ENCODE peak calls at places on chromosomes 5 and 9, in eight cellular contexts. P is psoas muscle, O is tibial artery, D is AG04450, K is GM06990, G is NB4, B is lower leg skin, N is PC-3. Y is an unnamed sample.
A peak's percentile ranks its signal among the peaks of the same experiment; 100 is the strongest.

GRCh38 chr5:149429839-149430721 is 51.0 kb upstream of the IL17B start:
- DNase-seq in D (no peak), N (no peak), P (peak; percentile 75), G (peak; percentile 94), B (no peak), K (no peak), O (peak; percentile 93), Y (peak; percentile 89)

GRCh38 chr5:35031276-35031675 is 16.5 kb downstream of the AGXT2 start:
- DNase-seq in P (no peak), B (no peak), O (no peak), G (no peak), K (no peak), N (no peak), D (no peak), Y (no peak)

GRCh38 chr9:35758475-35759050 is 4.5 kb upstream of the MSMP start:
- DNase-seq in D (no peak), O (no peak), N (no peak), B (no peak), P (no peak), K (no peak), G (no peak), Y (no peak)

GRCh38 chr9:110266786-110267185 is 10.5 kb upstream of the TXN start:
- DNase-seq in N (no peak), P (no peak), D (no peak), B (no peak), O (no peak), G (no peak), K (no peak), Y (no peak)

GRCh38 chr5:157113007-157113406 is 4.2 kb upstream of the HAVCR2 start:
- DNase-seq in N (no peak), O (no peak), D (no peak), P (no peak), K (no peak), G (peak; percentile 18), B (no peak), Y (no peak)

GRCh38 chr5:157930710-157931109 is 71.8 kb upstream of the CLINT1 start:
- DNase-seq in K (no peak), N (no peak), G (no peak), D (no peak), B (no peak), P (no peak), O (no peak), Y (no peak)

GRCh38 chr5:89232139-89232603 is 349.2 kb upstream of the MEF2C start:
- DNase-seq in P (no peak), B (no peak), D (no peak), K (peak; percentile 72), N (no peak), O (no peak), G (no peak), Y (no peak)

GRCh38 chr9:90642570-90643539 is at the start of gene DIRAS2:
- DNase-seq in P (peak; percentile 55), D (peak; percentile 8), K (peak; percentile 29), B (peak; percentile 18), N (peak; percentile 57), O (peak; percentile 65), G (no peak), Y (no peak)

GRCh38 chr9:33082538-33083326 is 6.3 kb upstream of the SMU1 start:
- DNase-seq in B (no peak), D (no peak), G (peak; percentile 47), P (peak; percentile 34), O (peak; percentile 76), K (no peak), N (no peak), Y (no peak)

GRCh38 chr9:33080534-33080933 is 4.1 kb upstream of the SMU1 start:
- DNase-seq in N (no peak), P (no peak), B (peak; percentile 51), K (no peak), G (no peak), D (no peak), O (no peak), Y (no peak)

GRCh38 chr9:33082135-33082534 is 5.7 kb upstream of the SMU1 start:
- DNase-seq in K (no peak), O (no peak), G (no peak), B (no peak), N (no peak), D (no peak), P (no peak), Y (no peak)

GRCh38 chr9:33076360-33077004 is at the start of gene SMU1:
- DNase-seq in B (peak; percentile 97), G (peak; percentile 100), D (peak; percentile 89), K (peak; percentile 94), P (peak; percentile 98), N (peak; percentile 94), O (peak; percentile 98), Y (peak; percentile 99)

GRCh38 chr9:33081128-33081851 is 4.8 kb upstream of the SMU1 start:
- DNase-seq in O (no peak), K (peak; percentile 30), P (no peak), D (peak; percentile 72), G (peak; percentile 98), N (peak; percentile 80), B (peak; percentile 79), Y (no peak)
- H3K4me3 ChIP-seq in O (no peak overlapping the region), K (peak overlapping the region; percentile 1), P (peak overlapping the region; percentile 33), D (peak overlapping the region; percentile 29), G (peak overlapping the region; percentile 37), N (peak overlapping the region; percentile 41), B (no peak overlapping the region), Y (no peak overlapping the region)

GRCh38 chr5:140883927-140884697 is 2.2 kb downstream of the PCDHA13 start:
- DNase-seq in O (no peak), B (no peak), G (no peak), N (no peak), D (no peak), K (no peak), P (no peak), Y (no peak)

GRCh38 chr5:140877262-140877581 is 2.1 kb downstream of the PCDHA12 start:
- DNase-seq in G (no peak), B (no peak), P (no peak), O (peak; percentile 64), D (no peak), N (no peak), K (no peak), Y (no peak)

GRCh38 chr5:140883373-140883772 is 1.4 kb downstream of the PCDHA13 start:
- DNase-seq in B (no peak), P (peak; percentile 46), K (no peak), G (no peak), N (no peak), D (no peak), O (no peak), Y (no peak)

GRCh38 chr5:140882591-140882899 is 621 bp downstream of the PCDHA13 start:
- DNase-seq in G (peak; percentile 28), P (no peak), B (no peak), O (no peak), D (no peak), K (no peak), N (peak; percentile 81), Y (no peak)

GRCh38 chr5:140881889-140882590 is at the start of gene PCDHA13:
- DNase-seq in D (no peak), O (no peak), G (no peak), B (no peak), K (no peak), N (peak; percentile 80), P (no peak), Y (no peak)
- TF ChIP-seq CTCF in D (no peak), O (no peak), G (no peak), B (no peak), K (no peak), N (peak; percentile 76), P (no peak), Y (no peak)

GRCh38 chr5:68292316-68292715 is 76.8 kb downstream of the PIK3R1 start:
- DNase-seq in D (no peak), G (no peak), P (no peak), O (no peak), B (no peak), K (no peak), N (no peak), Y (no peak)

GRCh38 chr5:68289576-68289975 is 74.0 kb downstream of the PIK3R1 start:
- DNase-seq in G (no peak), P (no peak), K (no peak), O (no peak), N (no peak), D (no peak), B (no peak), Y (no peak)

GRCh38 chr5:68288756-68289134 is 73.2 kb downstream of the PIK3R1 start:
- DNase-seq in K (no peak), B (no peak), N (peak; percentile 1), D (no peak), G (no peak), P (peak; percentile 51), O (peak; percentile 69), Y (no peak)

GRCh38 chr5:68287976-68288755 is 72.6 kb downstream of the PIK3R1 start:
- DNase-seq in K (peak; percentile 78), P (peak; percentile 87), G (no peak), B (peak; percentile 48), N (peak; percentile 28), O (peak; percentile 85), D (no peak), Y (peak; percentile 83)

DNA sequence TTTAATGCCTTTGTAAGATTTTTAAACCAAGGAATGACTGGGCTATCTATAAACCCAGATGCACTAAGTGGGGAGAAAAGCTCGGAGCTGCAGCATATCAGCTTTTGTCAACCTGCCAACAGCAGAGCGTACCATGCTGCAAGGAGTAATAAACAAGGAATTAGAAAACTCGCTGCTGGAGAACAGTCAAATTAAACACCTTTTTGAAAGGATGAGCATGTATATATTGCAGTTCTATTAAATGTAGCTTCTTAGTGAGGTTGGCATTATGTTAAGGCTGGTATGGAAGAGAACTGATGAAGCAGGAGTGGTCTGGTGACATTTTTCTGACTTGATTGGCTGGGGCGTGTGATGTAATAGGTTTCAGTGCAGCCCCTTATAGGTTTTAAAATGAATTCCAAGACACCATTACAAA is 74.7 kb downstream of the PIK3R1 start:
- DNase-seq in D (peak; percentile 21), B (no peak), P (no peak), G (no peak), K (no peak), O (no peak), N (no peak), Y (no peak)
- H3K4me3 ChIP-seq in D (no peak overlapping the region), B (no peak overlapping the region), P (peak overlapping the region; percentile 77), G (no peak overlapping the region), K (no peak overlapping the region), O (peak overlapping the region; percentile 55), N (no peak overlapping the region), Y (peak overlapping the region; percentile 27)

GRCh38 chr5:15385037-15385436 is 114.9 kb upstream of the FBXL7 start:
- DNase-seq in P (no peak), D (no peak), O (no peak), K (no peak), B (no peak), N (no peak), G (no peak), Y (no peak)

GRCh38 chr5:15384176-15384575 is 115.8 kb upstream of the FBXL7 start:
- DNase-seq in D (no peak), N (no peak), P (no peak), O (no peak), B (no peak), G (no peak), K (no peak), Y (no peak)

GRCh38 chr5:15386122-15386521 is 113.9 kb upstream of the FBXL7 start:
- DNase-seq in P (no peak), B (no peak), G (no peak), O (no peak), K (no peak), N (no peak), D (no peak), Y (no peak)

GRCh38 chr5:15384581-15384980 is 115.4 kb upstream of the FBXL7 start:
- DNase-seq in O (no peak), K (no peak), N (no peak), B (no peak), P (no peak), D (no peak), G (no peak), Y (no peak)

DNA sequence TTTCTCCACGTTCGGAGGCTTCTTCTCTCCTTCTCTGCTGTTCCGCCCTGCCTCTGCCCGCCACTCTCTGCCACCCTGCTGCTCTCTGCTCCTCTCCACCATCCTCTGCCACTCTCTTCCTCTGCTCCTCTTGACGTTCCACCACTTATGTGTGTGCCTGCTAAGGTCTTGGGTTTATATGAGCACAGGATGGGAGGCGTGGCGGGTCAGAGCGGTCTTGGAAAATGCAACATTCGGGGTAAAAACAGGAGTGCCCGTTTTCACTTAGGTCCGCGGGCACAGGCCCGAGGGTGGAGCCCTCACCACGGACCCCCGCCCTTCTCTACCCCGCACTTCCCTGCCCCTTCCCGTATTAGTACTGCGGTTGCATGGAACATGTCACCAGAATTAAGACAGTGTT is 114.4 kb upstream of the FBXL7 start:
- DNase-seq in K (no peak), O (no peak), B (no peak), G (no peak), D (no peak), P (no peak), N (no peak), Y (no peak)
- TF ChIP-seq CTCF in K (no peak), O (no peak), B (no peak), G (no peak), D (no peak), P (no peak), N (no peak), Y (no peak)

Y was measured in ascending aorta.